ENCODE peak calls at places on chromosomes 11 and 22, in ten cellular contexts. One of them, this sample, is unnamed.
A peak's percentile ranks its signal among the peaks of the same experiment; 100 is the strongest.

GRCh38 chr11:28535677-28536076 is 427.5 kb downstream of the METTL15 start:
- DNase-seq in uterus: no peak
- DNase-seq in stimulated activated CD8-positive, alpha-beta memory T cell treated with anti-CD3 and anti-CD28 coated beads, Interleukin-12 subunit alpha, Interleukin-12 subunit beta, amount 100 ng/mL, for 4 hours: no peak
- DNase-seq in DMS153: no peak
- DNase-seq in lung microvascular endothelial cell: no peak
- DNase-seq in nephron progenitor cell: no peak
- DNase-seq in non-pigmented ciliary epithelial cell: no peak
- DNase-seq in heart left ventricle: no peak
- DNase-seq in ACHN: no peak
- DNase-seq in tibial nerve: no peak
- DNase-seq in this sample: no peak

GRCh38 chr11:69644071-69644961 is 3.4 kb downstream of the CCND1 start:
- DNase-seq in uterus: no peak
- DNase-seq in stimulated activated CD8-positive, alpha-beta memory T cell treated with anti-CD3 and anti-CD28 coated beads, Interleukin-12 subunit alpha, Interleukin-12 subunit beta, amount 100 ng/mL, for 4 hours: no peak
- DNase-seq in DMS153: peak; percentile 6
- DNase-seq in lung microvascular endothelial cell: peak; percentile 71
- DNase-seq in nephron progenitor cell: no peak
- DNase-seq in non-pigmented ciliary epithelial cell: peak; percentile 64
- DNase-seq in heart left ventricle: peak; percentile 86
- DNase-seq in ACHN: no peak
- DNase-seq in tibial nerve: peak; percentile 25
- DNase-seq in this sample: peak; percentile 88

GRCh38 chr11:34204396-34205279 is 99.2 kb downstream of the NAT10 start:
- DNase-seq in uterus: no peak
- DNase-seq in stimulated activated CD8-positive, alpha-beta memory T cell treated with anti-CD3 and anti-CD28 coated beads, Interleukin-12 subunit alpha, Interleukin-12 subunit beta, amount 100 ng/mL, for 4 hours: no peak
- DNase-seq in DMS153: peak; percentile 19
- DNase-seq in lung microvascular endothelial cell: no peak
- DNase-seq in nephron progenitor cell: no peak
- DNase-seq in non-pigmented ciliary epithelial cell: no peak
- DNase-seq in heart left ventricle: no peak
- DNase-seq in ACHN: peak; percentile 95
- DNase-seq in tibial nerve: no peak
- DNase-seq in this sample: no peak

GRCh38 chr11:122852071-122852831 is 14.0 kb downstream of the CRTAM start:
- DNase-seq in uterus: no peak
- DNase-seq in stimulated activated CD8-positive, alpha-beta memory T cell treated with anti-CD3 and anti-CD28 coated beads, Interleukin-12 subunit alpha, Interleukin-12 subunit beta, amount 100 ng/mL, for 4 hours: no peak
- DNase-seq in DMS153: no peak
- DNase-seq in lung microvascular endothelial cell: no peak
- DNase-seq in nephron progenitor cell: no peak
- DNase-seq in non-pigmented ciliary epithelial cell: no peak
- DNase-seq in heart left ventricle: no peak
- DNase-seq in ACHN: no peak
- DNase-seq in tibial nerve: no peak
- DNase-seq in this sample: no peak

GRCh38 chr22:37533995-37534394 is 14.8 kb upstream of the CARD10 start:
- DNase-seq in uterus: no peak
- DNase-seq in stimulated activated CD8-positive, alpha-beta memory T cell treated with anti-CD3 and anti-CD28 coated beads, Interleukin-12 subunit alpha, Interleukin-12 subunit beta, amount 100 ng/mL, for 4 hours: no peak
- DNase-seq in DMS153: peak; percentile 32
- DNase-seq in lung microvascular endothelial cell: no peak
- DNase-seq in nephron progenitor cell: no peak
- DNase-seq in non-pigmented ciliary epithelial cell: peak; percentile 53
- DNase-seq in heart left ventricle: no peak
- DNase-seq in ACHN: peak; percentile 46
- DNase-seq in tibial nerve: no peak
- DNase-seq in this sample: no peak

GRCh38 chr22:46381142-46381541 is 45.6 kb downstream of the TRMU start:
- DNase-seq in uterus: no peak
- DNase-seq in stimulated activated CD8-positive, alpha-beta memory T cell treated with anti-CD3 and anti-CD28 coated beads, Interleukin-12 subunit alpha, Interleukin-12 subunit beta, amount 100 ng/mL, for 4 hours: no peak
- DNase-seq in DMS153: no peak
- DNase-seq in lung microvascular endothelial cell: peak; percentile 29
- DNase-seq in nephron progenitor cell: no peak
- DNase-seq in non-pigmented ciliary epithelial cell: no peak
- DNase-seq in heart left ventricle: no peak
- DNase-seq in ACHN: peak; percentile 62
- DNase-seq in tibial nerve: no peak
- DNase-seq in this sample: peak; percentile 35

GRCh38 chr11:95138448-95138847 is 48.8 kb downstream of the ENDOD1 start:
- DNase-seq in uterus: no peak
- DNase-seq in stimulated activated CD8-positive, alpha-beta memory T cell treated with anti-CD3 and anti-CD28 coated beads, Interleukin-12 subunit alpha, Interleukin-12 subunit beta, amount 100 ng/mL, for 4 hours: no peak
- DNase-seq in DMS153: peak; percentile 18
- DNase-seq in lung microvascular endothelial cell: peak; percentile 69
- DNase-seq in nephron progenitor cell: no peak
- DNase-seq in non-pigmented ciliary epithelial cell: no peak
- DNase-seq in heart left ventricle: no peak
- DNase-seq in ACHN: peak; percentile 21
- DNase-seq in tibial nerve: no peak
- DNase-seq in this sample: no peak

GRCh38 chr22:30277547-30278344 is 11.1 kb upstream of the OSM start:
- DNase-seq in uterus: peak; percentile 61
- DNase-seq in stimulated activated CD8-positive, alpha-beta memory T cell treated with anti-CD3 and anti-CD28 coated beads, Interleukin-12 subunit alpha, Interleukin-12 subunit beta, amount 100 ng/mL, for 4 hours: no peak
- DNase-seq in DMS153: no peak
- DNase-seq in lung microvascular endothelial cell: no peak
- DNase-seq in nephron progenitor cell: no peak
- DNase-seq in non-pigmented ciliary epithelial cell: no peak
- DNase-seq in heart left ventricle: no peak
- DNase-seq in ACHN: no peak
- DNase-seq in tibial nerve: no peak
- DNase-seq in this sample: no peak

GRCh38 chr11:60919956-60920355 is 4.3 kb upstream of the TMEM132A start:
- DNase-seq in uterus: no peak
- DNase-seq in stimulated activated CD8-positive, alpha-beta memory T cell treated with anti-CD3 and anti-CD28 coated beads, Interleukin-12 subunit alpha, Interleukin-12 subunit beta, amount 100 ng/mL, for 4 hours: no peak
- DNase-seq in DMS153: no peak
- DNase-seq in lung microvascular endothelial cell: no peak
- DNase-seq in nephron progenitor cell: no peak
- DNase-seq in non-pigmented ciliary epithelial cell: no peak
- DNase-seq in heart left ventricle: no peak
- DNase-seq in ACHN: no peak
- DNase-seq in tibial nerve: no peak
- DNase-seq in this sample: no peak

GRCh38 chr11:58596621-58597020 is 17.8 kb downstream of the ZFP91 start:
- DNase-seq in uterus: no peak
- DNase-seq in stimulated activated CD8-positive, alpha-beta memory T cell treated with anti-CD3 and anti-CD28 coated beads, Interleukin-12 subunit alpha, Interleukin-12 subunit beta, amount 100 ng/mL, for 4 hours: no peak
- DNase-seq in DMS153: no peak
- DNase-seq in lung microvascular endothelial cell: no peak
- DNase-seq in nephron progenitor cell: no peak
- DNase-seq in non-pigmented ciliary epithelial cell: no peak
- DNase-seq in heart left ventricle: no peak
- DNase-seq in ACHN: no peak
- DNase-seq in tibial nerve: no peak
- DNase-seq in this sample: no peak

GRCh38 chr11:105177658-105178057 is 38.1 kb upstream of the CARD18 start:
- DNase-seq in uterus: no peak
- DNase-seq in stimulated activated CD8-positive, alpha-beta memory T cell treated with anti-CD3 and anti-CD28 coated beads, Interleukin-12 subunit alpha, Interleukin-12 subunit beta, amount 100 ng/mL, for 4 hours: no peak
- DNase-seq in DMS153: no peak
- DNase-seq in lung microvascular endothelial cell: no peak
- DNase-seq in nephron progenitor cell: no peak
- DNase-seq in non-pigmented ciliary epithelial cell: peak; percentile 67
- DNase-seq in heart left ventricle: no peak
- DNase-seq in ACHN: peak; percentile 9
- DNase-seq in tibial nerve: no peak
- DNase-seq in this sample: no peak

GRCh38 chr11:63961608-63962412 is 12.6 kb upstream of the COX8A start:
- DNase-seq in uterus: no peak
- DNase-seq in stimulated activated CD8-positive, alpha-beta memory T cell treated with anti-CD3 and anti-CD28 coated beads, Interleukin-12 subunit alpha, Interleukin-12 subunit beta, amount 100 ng/mL, for 4 hours: no peak
- DNase-seq in DMS153: peak; percentile 34
- DNase-seq in lung microvascular endothelial cell: no peak
- DNase-seq in nephron progenitor cell: no peak
- DNase-seq in non-pigmented ciliary epithelial cell: no peak
- DNase-seq in heart left ventricle: no peak
- DNase-seq in ACHN: no peak
- DNase-seq in tibial nerve: no peak
- DNase-seq in this sample: peak; percentile 44

GRCh38 chr11:61334434-61335354 is 1.7 kb downstream of the TKFC start:
- DNase-seq in uterus: no peak
- DNase-seq in stimulated activated CD8-positive, alpha-beta memory T cell treated with anti-CD3 and anti-CD28 coated beads, Interleukin-12 subunit alpha, Interleukin-12 subunit beta, amount 100 ng/mL, for 4 hours: no peak
- DNase-seq in DMS153: no peak
- DNase-seq in lung microvascular endothelial cell: no peak
- DNase-seq in nephron progenitor cell: no peak
- DNase-seq in non-pigmented ciliary epithelial cell: no peak
- DNase-seq in heart left ventricle: no peak
- DNase-seq in ACHN: peak; percentile 8
- DNase-seq in tibial nerve: no peak
- DNase-seq in this sample: no peak

GRCh38 chr11:86234831-86235461 is 9.6 kb upstream of the EED start:
- DNase-seq in uterus: no peak
- DNase-seq in stimulated activated CD8-positive, alpha-beta memory T cell treated with anti-CD3 and anti-CD28 coated beads, Interleukin-12 subunit alpha, Interleukin-12 subunit beta, amount 100 ng/mL, for 4 hours: no peak
- DNase-seq in DMS153: no peak
- DNase-seq in lung microvascular endothelial cell: no peak
- DNase-seq in nephron progenitor cell: no peak
- DNase-seq in non-pigmented ciliary epithelial cell: no peak
- DNase-seq in heart left ventricle: no peak
- DNase-seq in ACHN: no peak
- DNase-seq in tibial nerve: no peak
- DNase-seq in this sample: no peak

GRCh38 chr11:66851698-66852465 is 5.0 kb upstream of the LRFN4 start:
- DNase-seq in uterus: no peak
- DNase-seq in stimulated activated CD8-positive, alpha-beta memory T cell treated with anti-CD3 and anti-CD28 coated beads, Interleukin-12 subunit alpha, Interleukin-12 subunit beta, amount 100 ng/mL, for 4 hours: no peak
- DNase-seq in DMS153: no peak
- DNase-seq in lung microvascular endothelial cell: peak; percentile 75
- DNase-seq in nephron progenitor cell: no peak
- DNase-seq in non-pigmented ciliary epithelial cell: no peak
- DNase-seq in heart left ventricle: no peak
- DNase-seq in ACHN: no peak
- DNase-seq in tibial nerve: no peak
- DNase-seq in this sample: no peak

GRCh38 chr11:46906596-46906995 is 11.8 kb downstream of the LRP4 start:
- DNase-seq in uterus: no peak
- DNase-seq in stimulated activated CD8-positive, alpha-beta memory T cell treated with anti-CD3 and anti-CD28 coated beads, Interleukin-12 subunit alpha, Interleukin-12 subunit beta, amount 100 ng/mL, for 4 hours: no peak
- DNase-seq in DMS153: no peak
- DNase-seq in lung microvascular endothelial cell: peak; percentile 18
- DNase-seq in nephron progenitor cell: peak; percentile 18
- DNase-seq in non-pigmented ciliary epithelial cell: no peak
- DNase-seq in heart left ventricle: no peak
- DNase-seq in ACHN: no peak
- DNase-seq in tibial nerve: no peak
- DNase-seq in this sample: no peak

GRCh38 chr11:116373545-116373944 is 399.2 kb downstream of the BUD13 start:
- DNase-seq in uterus: no peak
- DNase-seq in stimulated activated CD8-positive, alpha-beta memory T cell treated with anti-CD3 and anti-CD28 coated beads, Interleukin-12 subunit alpha, Interleukin-12 subunit beta, amount 100 ng/mL, for 4 hours: no peak
- DNase-seq in DMS153: no peak
- DNase-seq in lung microvascular endothelial cell: no peak
- DNase-seq in nephron progenitor cell: no peak
- DNase-seq in non-pigmented ciliary epithelial cell: no peak
- DNase-seq in heart left ventricle: no peak
- DNase-seq in ACHN: no peak
- DNase-seq in tibial nerve: no peak
- DNase-seq in this sample: no peak

GRCh38 chr11:64865286-64866172 is 12.9 kb downstream of the EHD1 start:
- DNase-seq in uterus: no peak
- DNase-seq in stimulated activated CD8-positive, alpha-beta memory T cell treated with anti-CD3 and anti-CD28 coated beads, Interleukin-12 subunit alpha, Interleukin-12 subunit beta, amount 100 ng/mL, for 4 hours: no peak
- DNase-seq in DMS153: no peak
- DNase-seq in lung microvascular endothelial cell: no peak
- DNase-seq in nephron progenitor cell: no peak
- DNase-seq in non-pigmented ciliary epithelial cell: no peak
- DNase-seq in heart left ventricle: no peak
- DNase-seq in ACHN: no peak
- DNase-seq in tibial nerve: no peak
- DNase-seq in this sample: no peak

GRCh38 chr11:45155058-45155551 is 8.7 kb downstream of the PRDM11 start:
- DNase-seq in uterus: no peak
- DNase-seq in stimulated activated CD8-positive, alpha-beta memory T cell treated with anti-CD3 and anti-CD28 coated beads, Interleukin-12 subunit alpha, Interleukin-12 subunit beta, amount 100 ng/mL, for 4 hours: no peak
- DNase-seq in DMS153: no peak
- DNase-seq in lung microvascular endothelial cell: no peak
- DNase-seq in nephron progenitor cell: no peak
- DNase-seq in non-pigmented ciliary epithelial cell: no peak
- DNase-seq in heart left ventricle: no peak
- DNase-seq in ACHN: no peak
- DNase-seq in tibial nerve: no peak
- DNase-seq in this sample: no peak

GRCh38 chr11:1691027-1691877 is 5.7 kb upstream of the KRTAP5-6 start:
- DNase-seq in uterus: no peak
- DNase-seq in stimulated activated CD8-positive, alpha-beta memory T cell treated with anti-CD3 and anti-CD28 coated beads, Interleukin-12 subunit alpha, Interleukin-12 subunit beta, amount 100 ng/mL, for 4 hours: no peak
- DNase-seq in DMS153: no peak
- DNase-seq in lung microvascular endothelial cell: no peak
- DNase-seq in nephron progenitor cell: no peak
- DNase-seq in non-pigmented ciliary epithelial cell: no peak
- DNase-seq in heart left ventricle: no peak
- DNase-seq in ACHN: no peak
- DNase-seq in tibial nerve: no peak
- DNase-seq in this sample: no peak

GRCh38 chr11:17423533-17424310 is 35.3 kb upstream of the KCNJ11 start:
- DNase-seq in uterus: no peak
- DNase-seq in stimulated activated CD8-positive, alpha-beta memory T cell treated with anti-CD3 and anti-CD28 coated beads, Interleukin-12 subunit alpha, Interleukin-12 subunit beta, amount 100 ng/mL, for 4 hours: no peak
- DNase-seq in DMS153: no peak
- DNase-seq in lung microvascular endothelial cell: no peak
- DNase-seq in nephron progenitor cell: no peak
- DNase-seq in non-pigmented ciliary epithelial cell: no peak
- DNase-seq in heart left ventricle: no peak
- DNase-seq in ACHN: no peak
- DNase-seq in tibial nerve: no peak
- DNase-seq in this sample: no peak

GRCh38 chr11:69172674-69173073 is 16.9 kb downstream of the SMIM38 start:
- DNase-seq in uterus: no peak
- DNase-seq in stimulated activated CD8-positive, alpha-beta memory T cell treated with anti-CD3 and anti-CD28 coated beads, Interleukin-12 subunit alpha, Interleukin-12 subunit beta, amount 100 ng/mL, for 4 hours: no peak
- DNase-seq in DMS153: no peak
- DNase-seq in lung microvascular endothelial cell: no peak
- DNase-seq in nephron progenitor cell: no peak
- DNase-seq in non-pigmented ciliary epithelial cell: no peak
- DNase-seq in heart left ventricle: no peak
- DNase-seq in ACHN: no peak
- DNase-seq in tibial nerve: no peak
- DNase-seq in this sample: no peak

GRCh38 chr11:75241906-75242644 is 1.5 kb downstream of the TPBGL start:
- DNase-seq in uterus: peak; percentile 11
- DNase-seq in stimulated activated CD8-positive, alpha-beta memory T cell treated with anti-CD3 and anti-CD28 coated beads, Interleukin-12 subunit alpha, Interleukin-12 subunit beta, amount 100 ng/mL, for 4 hours: no peak
- DNase-seq in DMS153: no peak
- DNase-seq in lung microvascular endothelial cell: no peak
- DNase-seq in nephron progenitor cell: no peak
- DNase-seq in non-pigmented ciliary epithelial cell: no peak
- DNase-seq in heart left ventricle: no peak
- DNase-seq in ACHN: no peak
- DNase-seq in tibial nerve: no peak
- DNase-seq in this sample: peak; percentile 30

This sample was measured in left lung.